ENCODE peak calls at places on chromosome X, in six cellular contexts. N, L, R, W, G and X are unnamed samples.

GRCh38 chrX:48467331-48467761 is 2.7 kb downstream of the SLC38A5 start:
- DNase-seq in W (no peak), N (no peak), G (no peak), L (no peak), R (no peak), X (no peak)

GRCh38 chrX:39427492-39428289 is 626.4 kb downstream of the MID1IP1 start:
- DNase-seq in R (no peak), G (no peak), L (no peak), N (no peak), W (no peak), X (no peak)

GRCh38 chrX:43121637-43122036 is 343.7 kb upstream of the PPP1R2C start:
- DNase-seq in L (no peak), W (no peak), R (no peak), G (no peak), N (no peak), X (no peak)

GRCh38 chrX:72526534-72527508 is 45.8 kb downstream of the HDAC8 start:
- DNase-seq in R (no peak), L (no peak), G (no peak), W (no peak), N (peak; percentile 28), X (no peak)

GRCh38 chrX:1119275-1119674 is 93.2 kb downstream of the CRLF2 start:
- DNase-seq in R (no peak), W (no peak), G (no peak), N (no peak), L (no peak), X (no peak)

GRCh38 chrX:77415161-77415560 is 32.0 kb upstream of the FGF16 start:
- DNase-seq in N (no peak), W (no peak), L (no peak), G (no peak), R (no peak), X (no peak)

GRCh38 chrX:118807151-118808017 is 16.2 kb upstream of the ZCCHC12 start:
- DNase-seq in R (peak; percentile 47), W (no peak), N (no peak), G (peak; percentile 37), L (no peak), X (peak; percentile 64)

GRCh38 chrX:85996555-85996954 is 50.8 kb downstream of the CHM start:
- DNase-seq in W (no peak), L (no peak), R (no peak), G (no peak), N (no peak), X (no peak)

GRCh38 chrX:17826609-17827496 is 34.2 kb downstream of the RAI2 start:
- DNase-seq in L (no peak), R (no peak), N (no peak), W (no peak), G (no peak), X (no peak)